ENCODE peak calls at places on chromosomes 4 and X, in six cellular contexts. D, G, I, X, E and F are unnamed samples.

GRCh38 chr4:82398263-82398662 is 24.5 kb upstream of the HNRNPD start:
- DNase-seq in D (no peak), I (no peak), G (no peak), E (no peak), X (no peak), F (no peak)

GRCh38 chr4:6331018-6331417 is 61.4 kb downstream of the WFS1 start:
- DNase-seq in X (no peak), D (no peak), I (peak), G (peak), E (peak), F (no peak)

GRCh38 chr4:19494958-19495357 is 756.7 kb upstream of the SLIT2 start:
- DNase-seq in E (no peak), I (no peak), D (no peak), X (peak), G (no peak), F (no peak)

GRCh38 chr4:169658196-169658595 is 37.8 kb downstream of the CLCN3 start:
- DNase-seq in E (no peak), D (no peak), X (no peak), G (no peak), I (no peak), F (no peak)

GRCh38 chrX:120514236-120514635 is 45.1 kb upstream of the LAMP2 start:
- DNase-seq in E (peak), I (peak), G (peak), D (peak), X (no peak), F (no peak)

GRCh38 chr4:8548731-8549351 is 31.4 kb upstream of the GPR78 start:
- DNase-seq in I (no peak), E (no peak), G (no peak), X (no peak), D (no peak), F (no peak)

GRCh38 chrX:136030357-136031225 is 45.4 kb downstream of the SLC9A6 start:
- DNase-seq in I (no peak), X (peak), D (no peak), E (peak), G (peak), F (no peak)

GRCh38 chrX:101485212-101486064 is at the start of gene ARMCX4:
- DNase-seq in G (peak), I (no peak), E (peak), X (peak), D (peak), F (no peak)

GRCh38 chr4:67451464-67451863 is 93.8 kb downstream of the CENPC start:
- DNase-seq in I (peak), X (peak), D (no peak), E (no peak), G (no peak), F (no peak)

GRCh38 chr4:174036563-174036962 is 246.9 kb downstream of the FBXO8 start:
- DNase-seq in X (no peak), E (no peak), D (no peak), G (no peak), I (no peak), F (no peak)

GRCh38 chrX:49072712-49073095 is 1.1 kb downstream of the PRAF2 start:
- DNase-seq in I (no peak), D (no peak), X (no peak), E (peak), G (peak), F (no peak)

GRCh38 chr4:1099684-1100335 is 13.6 kb downstream of the RNF212 start:
- DNase-seq in I (no peak), E (no peak), G (no peak), D (no peak), X (no peak), F (no peak)

GRCh38 chr4:88812420-88812819 is 114.8 kb upstream of the NAP1L5 start:
- DNase-seq in I (no peak), G (no peak), X (no peak), D (no peak), E (no peak), F (no peak)